ENCODE peak calls at places on chromosomes 6 and 20, in ten cellular contexts. Q is neural progenitor cell; K is CD4-positive, alpha-beta memory T cell; J is CD4-positive, alpha-beta T cell; P is PC-9; B is pancreas; N is CD8-positive, alpha-beta memory T cell; U is Panc1; D is fibroblast of lung; C is A549. A is an unnamed sample.

GRCh38 chr20:38672504-38672903 is 51.8 kb upstream of the SLC32A1 start:
- DNase-seq in Q (no peak), K (no peak), J (no peak), P (no peak), B (no peak), N (no peak), U (no peak), D (no peak), C (no peak), A (no peak)

GRCh38 chr6:133646021-133646682 is 242.8 kb upstream of the TCF21 start:
- DNase-seq in Q (no peak), K (no peak), J (no peak), P (no peak), B (no peak), N (no peak), U (no peak), D (peak; percentile 46), C (peak; percentile 55), A (no peak)

GRCh38 chr6:41371461-41371991 is 36.1 kb downstream of the NCR2 start:
- DNase-seq in Q (peak; percentile 86), K (no peak), J (no peak), P (no peak), B (no peak), N (no peak), U (no peak), D (peak; percentile 40), C (no peak), A (no peak)

GRCh38 chr20:9723501-9723900 is 115.4 kb downstream of the PAK5 start:
- DNase-seq in Q (no peak), K (no peak), J (no peak), P (no peak), B (no peak), N (no peak), U (no peak), D (no peak), C (no peak), A (no peak)

GRCh38 chr20:32621071-32621913 is 36.2 kb upstream of the NOL4L start:
- DNase-seq in Q (peak; percentile 62), K (no peak), J (no peak), P (no peak), B (no peak), N (no peak), U (no peak), D (no peak), C (no peak), A (no peak)

GRCh38 chr6:63571382-63571882 is 848 bp upstream of the LOC128125822 start:
- DNase-seq in Q (no peak), K (peak; percentile 58), J (no peak), P (no peak), B (no peak), N (no peak), U (peak; percentile 67), D (peak; percentile 75), C (no peak), A (no peak)

GRCh38 chr20:34559311-34560140 is 1.0 kb downstream of the MAP1LC3A start:
- DNase-seq in Q (peak; percentile 20), K (no peak), J (no peak), P (no peak), B (no peak), N (peak; percentile 22), U (no peak), D (peak; percentile 5), C (no peak), A (no peak)

GRCh38 chr6:151205971-151206600 is 33.7 kb upstream of the AKAP12 start:
- DNase-seq in Q (no peak), K (no peak), J (no peak), P (no peak), B (no peak), N (no peak), U (no peak), D (no peak), C (no peak), A (no peak)

GRCh38 chr6:43673444-43674063 is 14.0 kb downstream of the MRPS18A start:
- DNase-seq in Q (no peak), K (no peak), J (no peak), P (no peak), B (peak; percentile 78), N (no peak), U (no peak), D (peak; percentile 86), C (no peak), A (no peak)

GRCh38 chr20:11117808-11118528 is 444.2 kb upstream of the JAG1 start:
- DNase-seq in Q (no peak), K (no peak), J (no peak), P (no peak), B (no peak), N (no peak), U (no peak), D (peak; percentile 61), C (peak; percentile 78), A (no peak)

GRCh38 chr6:2945069-2945452 is 26.3 kb downstream of the SERPINB6 start:
- DNase-seq in Q (no peak), K (no peak), J (no peak), P (no peak), B (no peak), N (no peak), U (no peak), D (no peak), C (no peak), A (no peak)

GRCh38 chr6:83862776-83863471 is 3.4 kb downstream of the CYB5R4 start:
- DNase-seq in Q (no peak), K (no peak), J (no peak), P (no peak), B (no peak), N (no peak), U (no peak), D (no peak), C (no peak), A (no peak)

GRCh38 chr20:32911355-32911754 is 52.6 kb downstream of the EFCAB8 start:
- DNase-seq in Q (no peak), K (no peak), J (no peak), P (no peak), B (no peak), N (no peak), U (no peak), D (no peak), C (no peak), A (no peak)

GRCh38 chr6:108526739-108527174 is 34.0 kb upstream of the FOXO3 start:
- DNase-seq in Q (peak; percentile 53), K (peak; percentile 16), J (no peak), P (peak; percentile 42), B (no peak), N (no peak), U (peak; percentile 42), D (peak; percentile 66), C (peak; percentile 41), A (no peak)

GRCh38 chr20:6974819-6975218 is 207.3 kb downstream of the BMP2 start:
- DNase-seq in Q (no peak), K (no peak), J (no peak), P (no peak), B (no peak), N (no peak), U (no peak), D (no peak), C (no peak), A (no peak)
- H3K9me3 ChIP-seq in Q (no peaks in the 10 kb centered on the region), K (no peaks in the 10 kb centered on the region), J (no peaks in the 10 kb centered on the region), P (no peaks in the 10 kb centered on the region), B (no peaks in the 10 kb centered on the region), N (no peaks in the 10 kb centered on the region), U (no peaks in the 10 kb centered on the region), D (no peaks in the 10 kb centered on the region), C (peaks cover 6% of the 10 kb centered on the region), A (no peaks in the 10 kb centered on the region)

GRCh38 chr20:55740076-55740475 is 265.2 kb downstream of the CBLN4 start:
- DNase-seq in Q (no peak), K (no peak), J (no peak), P (no peak), B (no peak), N (no peak), U (no peak), D (no peak), C (no peak), A (no peak)

GRCh38 chr20:55744896-55745295 is 260.4 kb downstream of the CBLN4 start:
- DNase-seq in Q (no peak), K (no peak), J (no peak), P (no peak), B (no peak), N (no peak), U (no peak), D (no peak), C (no peak), A (no peak)

GRCh38 chr20:55746723-55747122 is 258.6 kb downstream of the CBLN4 start:
- DNase-seq in Q (no peak), K (no peak), J (no peak), P (no peak), B (no peak), N (no peak), U (no peak), D (no peak), C (no peak), A (no peak)

GRCh38 chr20:55745840-55746239 is 259.5 kb downstream of the CBLN4 start:
- DNase-seq in Q (no peak), K (no peak), J (no peak), P (no peak), B (no peak), N (no peak), U (no peak), D (no peak), C (no peak), A (no peak)
- H3K9me3 ChIP-seq in Q (no peaks in the 10 kb centered on the region), K (no peaks in the 10 kb centered on the region), J (no peaks in the 10 kb centered on the region), P (no peaks in the 10 kb centered on the region), B (no peaks in the 10 kb centered on the region), N (no peaks in the 10 kb centered on the region), U (no peaks in the 10 kb centered on the region), D (no peaks in the 10 kb centered on the region), C (no peaks in the 10 kb centered on the region), A (no peaks in the 10 kb centered on the region)

GRCh38 chr6:137188855-137189254 is 15.4 kb upstream of the IL22RA2 start:
- DNase-seq in Q (peak; percentile 59), K (no peak), J (no peak), P (no peak), B (no peak), N (no peak), U (no peak), D (peak; percentile 16), C (peak; percentile 38), A (no peak)
- H3K9me3 ChIP-seq in Q (peaks cover 36% of the 10 kb centered on the region), K (no peaks in the 10 kb centered on the region), J (peaks cover 22% of the 10 kb centered on the region), P (peaks cover 39% of the 10 kb centered on the region), B (peaks cover 3% of the 10 kb centered on the region), N (no peaks in the 10 kb centered on the region), U (peaks cover 20% of the 10 kb centered on the region), D (no peaks in the 10 kb centered on the region), C (peaks cover 19% of the 10 kb centered on the region), A (peaks cover 2% of the 10 kb centered on the region)

GRCh38 chr6:160801418-160801817 is 99.4 kb downstream of the PLG start:
- DNase-seq in Q (no peak), K (no peak), J (no peak), P (no peak), B (no peak), N (no peak), U (no peak), D (no peak), C (no peak), A (no peak)

GRCh38 chr6:160795716-160796115 is 93.7 kb downstream of the PLG start:
- DNase-seq in Q (no peak), K (no peak), J (no peak), P (peak; percentile 39), B (no peak), N (no peak), U (no peak), D (no peak), C (no peak), A (no peak)

GRCh38 chr6:160799801-160800200 is 97.8 kb downstream of the PLG start:
- DNase-seq in Q (no peak), K (no peak), J (no peak), P (no peak), B (no peak), N (no peak), U (no peak), D (no peak), C (no peak), A (no peak)

GRCh38 chr6:160793652-160794051 is 91.6 kb downstream of the PLG start:
- DNase-seq in Q (no peak), K (no peak), J (no peak), P (no peak), B (no peak), N (no peak), U (no peak), D (no peak), C (no peak), A (no peak)

GRCh38 chr6:160798625-160799024 is 96.6 kb downstream of the PLG start:
- DNase-seq in Q (no peak), K (peak; percentile 0), J (no peak), P (no peak), B (no peak), N (no peak), U (no peak), D (peak; percentile 14), C (no peak), A (no peak)
- H3K9me3 ChIP-seq in Q (peaks cover 9% of the 10 kb centered on the region), K (no peaks in the 10 kb centered on the region), J (peaks cover 17% of the 10 kb centered on the region), P (no peaks in the 10 kb centered on the region), B (no peaks in the 10 kb centered on the region), N (peaks cover 6% of the 10 kb centered on the region), U (peaks cover 14% of the 10 kb centered on the region), D (no peaks in the 10 kb centered on the region), C (no peaks in the 10 kb centered on the region), A (no peaks in the 10 kb centered on the region)

A was measured in T-helper 17 cell.